ENCODE peak calls at places on chromosomes 12 and 14, in ten cellular contexts. P, K, D, A, C, B, R, W, T and I are unnamed samples.

GRCh38 chr14:102516531-102517411 is 7.2 kb upstream of the ANKRD9 start:
- DNase-seq in P (peak), D (no peak), K (no peak), B (peak), T (peak), W (no peak), A (peak), R (peak), C (no peak), I (no peak)

GRCh38 chr12:52058631-52059324 is 7.5 kb downstream of the NR4A1 start:
- DNase-seq in D (no peak), P (no peak), R (no peak), T (peak), K (peak), B (no peak), W (peak), A (no peak), C (no peak), I (no peak)

GRCh38 chr12:124675881-124676688 is 108.7 kb upstream of the NCOR2 start:
- DNase-seq in B (no peak), W (peak), C (no peak), T (no peak), D (no peak), P (no peak), A (peak), K (no peak), R (no peak), I (peak)

GRCh38 chr14:56145965-56146364 is 27.8 kb downstream of the PELI2 start:
- DNase-seq in P (no peak), T (no peak), D (peak), C (no peak), R (no peak), B (no peak), K (no peak), A (no peak), W (peak), I (no peak)

GRCh38 chr12:121711925-121712461 is 559 bp upstream of the TMEM120B start:
- DNase-seq in T (no peak), P (no peak), R (no peak), B (peak), C (no peak), A (no peak), W (peak), D (no peak), K (peak), I (peak)

GRCh38 chr14:59869381-59870255 is 958 bp downstream of the RTN1 start:
- DNase-seq in C (no peak), K (no peak), P (no peak), B (no peak), R (no peak), W (no peak), A (no peak), D (no peak), T (no peak), I (no peak)

GRCh38 chr14:102891556-102891955 is 30.9 kb upstream of the AMN start:
- DNase-seq in A (no peak), W (peak), T (no peak), K (no peak), P (no peak), R (no peak), D (peak), B (no peak), C (peak), I (no peak)

GRCh38 chr14:96852823-96853422 is 55.7 kb downstream of the VRK1 start:
- DNase-seq in A (peak), T (no peak), P (peak), W (peak), C (peak), K (no peak), D (peak), R (no peak), B (no peak), I (no peak)

GRCh38 chr12:30450226-30450625 is 245.4 kb downstream of the IPO8 start:
- DNase-seq in K (no peak), C (no peak), W (no peak), P (no peak), B (no peak), D (no peak), A (no peak), T (no peak), R (no peak), I (no peak)

GRCh38 chr12:121443193-121443829 is 43.4 kb downstream of the RNF34 start:
- DNase-seq in A (peak), P (peak), C (peak), R (peak), W (peak), K (peak), T (peak), B (peak), D (peak), I (peak)

GRCh38 chr12:110373025-110373876 is 30.3 kb downstream of the ANAPC7 start:
- DNase-seq in B (no peak), R (no peak), K (peak), D (no peak), W (no peak), P (no peak), C (no peak), T (no peak), A (no peak), I (no peak)

GRCh38 chr12:49609875-49610154 is 4.4 kb upstream of the FAM186B start:
- DNase-seq in D (no peak), B (no peak), C (peak), W (no peak), P (peak), T (no peak), K (no peak), R (no peak), A (no peak), I (no peak)

GRCh38 chr12:69880566-69880965 is 55.5 kb downstream of the MYRFL start:
- DNase-seq in K (no peak), T (no peak), W (peak), A (peak), C (no peak), D (no peak), B (no peak), R (no peak), P (no peak), I (no peak)